ENCODE peak calls at places on chromosome 2, in four cellular contexts. M is effector memory CD4-positive, alpha-beta T cell; I is stomach; F is CD4-positive, alpha-beta memory T cell. S is an unnamed sample. For H3K9me3, the result is how much of the 10 kb centered on the place peaks cover.

GRCh38 chr2:75920721-75921551 is 210.2 kb upstream of the GCFC2 start:
- DNase-seq in M (no peak), I (no peak), F (no peak), S (no peak)

GRCh38 chr2:191857406-191857805 is 10.5 kb upstream of the CAVIN2 start:
- DNase-seq in M (no peak), I (no peak), F (no peak), S (no peak)

GRCh38 chr2:234483568-234484251 is 13.2 kb downstream of the ARL4C start:
- DNase-seq in M (peak), I (no peak), F (peak), S (peak)

GRCh38 chr2:9753665-9754531 is 89.4 kb upstream of the TAF1B start:
- DNase-seq in M (peak), I (peak), F (peak), S (peak)

GRCh38 chr2:102619414-102620319 is at the start of gene SLC9A2:
- DNase-seq in M (no peak), I (peak), F (no peak), S (peak)

GRCh38 chr2:129728251-129728972 is 251.1 kb upstream of the RAB6C start:
- DNase-seq in M (no peak), I (no peak), F (no peak), S (no peak)

GRCh38 chr2:173346035-173346434 is 8.6 kb upstream of the CDCA7 start:
- DNase-seq in M (no peak), I (no peak), F (no peak), S (no peak)

GRCh38 chr2:152814475-152815030 is 96.1 kb downstream of the ARL6IP6 start:
- DNase-seq in M (no peak), I (no peak), F (no peak), S (no peak)

GRCh38 chr2:88131999-88132368 is 4.1 kb upstream of the FABP1 start:
- DNase-seq in M (no peak), I (no peak), F (no peak), S (no peak)

GRCh38 chr2:240298803-240299709 is 136.4 kb upstream of the GPC1 start:
- DNase-seq in M (no peak), I (peak), F (no peak), S (no peak)

GRCh38 chr2:240301256-240301795 is 134.1 kb upstream of the GPC1 start:
- DNase-seq in M (no peak), I (no peak), F (no peak), S (no peak)

GRCh38 chr2:240300840-240301239 is 134.6 kb upstream of the GPC1 start:
- DNase-seq in M (no peak), I (no peak), F (no peak), S (no peak)

GRCh38 chr2:240299710-240300068 is 135.8 kb upstream of the GPC1 start:
- DNase-seq in M (no peak), I (no peak), F (no peak), S (no peak)

GRCh38 chr2:240300261-240300821 is 135.1 kb upstream of the GPC1 start:
- DNase-seq in M (no peak), I (peak), F (no peak), S (no peak)
- H3K9me3 ChIP-seq in M (under half), I (under half), F (under half), S (under half)

GRCh38 chr2:1041012-1041805 is 90.6 kb downstream of the SNTG2 start:
- DNase-seq in M (no peak), I (no peak), F (no peak), S (no peak)
- H3K9me3 ChIP-seq in M (under half), I (under half), F (under half), S (under half)

GRCh38 chr2:89781962-89782361 is 1090.5 kb downstream of the RPIA start:
- DNase-seq in M (no peak), I (no peak), F (no peak), S (no peak)
- H3K9me3 ChIP-seq in M (under half), I (half or more), F (half or more), S (under half)

DNA sequence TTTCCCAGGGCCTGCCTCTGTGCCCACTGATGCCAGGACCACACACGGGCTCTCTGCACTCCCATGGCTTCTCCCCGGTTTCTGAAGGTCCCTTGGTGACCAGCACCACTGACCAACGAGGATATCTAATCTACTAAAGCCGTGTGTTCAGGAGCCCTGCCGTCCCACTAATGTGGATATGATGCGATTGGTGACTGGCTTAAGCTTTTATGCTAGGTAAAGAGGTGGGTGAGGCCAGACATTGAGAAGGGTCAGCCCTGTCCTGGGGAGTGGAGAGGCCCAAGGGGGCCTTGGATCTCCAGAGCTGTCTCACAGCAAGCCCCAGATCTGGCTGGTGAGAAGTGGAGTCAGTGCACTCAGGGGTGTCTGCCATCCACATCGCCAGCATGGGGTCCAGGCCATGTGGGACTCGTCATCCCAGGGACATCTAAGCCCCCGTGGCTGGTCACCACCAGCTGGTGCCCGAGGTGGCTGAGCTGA is 208.1 kb downstream of the NDUFA10 start:
- DNase-seq in M (no peak), I (peak), F (no peak), S (no peak)
- H3K9me3 ChIP-seq in M (under half), I (under half), F (under half), S (under half)

GRCh38 chr2:82278409-82278808 is 1973.9 kb upstream of the LRRTM1 start:
- DNase-seq in M (no peak), I (no peak), F (no peak), S (no peak)

GRCh38 chr2:82275599-82275998 is 1971.0 kb upstream of the LRRTM1 start:
- DNase-seq in M (no peak), I (no peak), F (no peak), S (no peak)
- H3K9me3 ChIP-seq in M (under half), I (under half), F (under half), S (under half)

GRCh38 chr2:171178993-171179392 is 18.3 kb upstream of the TLK1 start:
- DNase-seq in M (no peak), I (no peak), F (no peak), S (no peak)

GRCh38 chr2:171172980-171173542 is 12.4 kb upstream of the TLK1 start:
- DNase-seq in M (no peak), I (no peak), F (no peak), S (no peak)

GRCh38 chr2:171174075-171174474 is 13.4 kb upstream of the TLK1 start:
- DNase-seq in M (no peak), I (no peak), F (no peak), S (no peak)

GRCh38 chr2:171180229-171180937 is 19.7 kb upstream of the TLK1 start:
- DNase-seq in M (no peak), I (no peak), F (no peak), S (no peak)

DNA sequence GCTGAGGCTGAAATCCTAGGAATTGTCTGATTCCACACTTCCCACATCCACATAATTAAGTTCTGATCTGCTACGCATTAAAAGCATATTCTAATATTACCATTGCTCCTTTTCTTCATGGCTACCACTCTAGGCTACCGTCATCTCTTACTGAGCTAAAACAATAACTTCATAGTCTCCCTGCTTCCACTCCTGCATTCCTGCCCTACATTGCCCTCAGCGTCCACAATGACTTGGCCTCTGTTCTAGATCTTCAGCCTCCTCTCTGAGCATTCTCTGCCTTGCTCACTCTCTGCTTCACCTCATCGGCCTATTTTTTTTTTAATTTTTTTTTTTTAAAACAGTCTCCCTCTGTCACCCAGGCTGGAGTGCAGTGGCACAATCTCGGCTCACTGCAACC is 15.8 kb upstream of the TLK1 start:
- DNase-seq in M (no peak), I (no peak), F (no peak), S (no peak)
- H3K9me3 ChIP-seq in M (under half), I (under half), F (under half), S (under half)

S was measured in naive thymus-derived CD4-positive, alpha-beta T cell.